ENCODE peak calls at places on chromosomes 13 and 19, in seven cellular contexts. U, W, F, H, A, L and K are unnamed samples.

GRCh38 chr13:80361883-80362327 is 21.0 kb upstream of the SPRY2 start:
- DNase-seq in L (no peak), H (no peak), A (no peak), F (no peak), U (no peak), W (no peak), K (no peak)

GRCh38 chr19:33125929-33126388 is 6.0 kb upstream of the WDR88 start:
- DNase-seq in U (peak; percentile 75), W (peak; percentile 55), L (peak; percentile 64), F (peak; percentile 67), H (peak; percentile 66), A (peak; percentile 42), K (no peak)

GRCh38 chr19:42528354-42529247 is at the start of gene CEACAM1:
- DNase-seq in H (peak; percentile 60), A (no peak), U (no peak), L (peak; percentile 79), F (peak; percentile 43), W (no peak), K (no peak)

GRCh38 chr13:98494769-98495168 is 82.1 kb downstream of the STK24 start:
- DNase-seq in W (no peak), A (no peak), U (no peak), L (no peak), H (no peak), F (no peak), K (no peak)

GRCh38 chr19:41995959-41996797 is 2.1 kb upstream of the ATP1A3 start:
- DNase-seq in F (no peak), A (no peak), L (no peak), H (no peak), W (no peak), U (no peak), K (no peak)

GRCh38 chr19:16136185-16137067 is 7.1 kb upstream of the HSH2D start:
- DNase-seq in L (no peak), U (no peak), A (no peak), H (no peak), W (peak; percentile 26), F (no peak), K (no peak)

GRCh38 chr19:6648141-6648715 is 21.7 kb downstream of the TNFSF14 start:
- DNase-seq in H (no peak), F (no peak), W (no peak), L (no peak), U (no peak), A (no peak), K (no peak)

GRCh38 chr13:75635101-75635620 is 969 bp upstream of the LMO7 start:
- DNase-seq in A (no peak), W (no peak), F (peak; percentile 32), U (no peak), L (no peak), H (no peak), K (no peak)

GRCh38 chr19:53991224-53992113 is at the start of gene CACNG6:
- DNase-seq in H (no peak), U (no peak), A (no peak), L (peak; percentile 94), F (no peak), W (no peak), K (no peak)

GRCh38 chr19:16899566-16900075 is 10.8 kb downstream of the F2RL3 start:
- DNase-seq in W (peak; percentile 26), H (no peak), U (peak; percentile 15), F (no peak), A (no peak), L (peak; percentile 44), K (no peak)

GRCh38 chr19:7982651-7983099 is 22.8 kb downstream of the ELAVL1 start:
- DNase-seq in H (no peak), A (no peak), F (peak; percentile 59), W (no peak), L (no peak), U (no peak), K (no peak)

GRCh38 chr13:101875717-101876393 is 423.4 kb downstream of the ITGBL1 start:
- DNase-seq in F (no peak), A (peak; percentile 0), U (peak; percentile 77), W (no peak), L (peak; percentile 53), H (no peak), K (no peak)

GRCh38 chr13:96958286-96958891 is 35.9 kb downstream of the OXGR1 start:
- DNase-seq in W (peak; percentile 28), F (peak; percentile 26), A (no peak), H (no peak), L (no peak), U (peak; percentile 40), K (no peak)

GRCh38 chr13:21812192-21812626 is 141.3 kb downstream of the FGF9 start:
- DNase-seq in L (no peak), F (no peak), U (no peak), A (no peak), H (no peak), W (peak; percentile 26), K (no peak)

GRCh38 chr13:109787135-109787954 is 962 bp upstream of the IRS2 start:
- DNase-seq in H (no peak), W (peak; percentile 47), U (no peak), L (no peak), A (no peak), F (peak; percentile 64), K (no peak)

GRCh38 chr13:91313103-91313502 is 34.4 kb upstream of the MIR17HG start:
- DNase-seq in L (no peak), W (no peak), U (peak; percentile 36), H (no peak), F (no peak), A (no peak), K (no peak)
- TF ChIP-seq CTCF in L (no peak), W (peak; percentile 52), U (peak; percentile 50), H (peak; percentile 32), F (peak; percentile 44), A (peak; percentile 64), K (peak; percentile 57)

GRCh38 chr19:46650445-46650844 is 10.5 kb downstream of the DACT3 start:
- DNase-seq in U (no peak), A (no peak), F (no peak), W (no peak), H (no peak), L (no peak), K (no peak)
- TF ChIP-seq CTCF in U (no peak), A (no peak), F (no peak), W (no peak), H (no peak), L (no peak), K (no peak)

DNA sequence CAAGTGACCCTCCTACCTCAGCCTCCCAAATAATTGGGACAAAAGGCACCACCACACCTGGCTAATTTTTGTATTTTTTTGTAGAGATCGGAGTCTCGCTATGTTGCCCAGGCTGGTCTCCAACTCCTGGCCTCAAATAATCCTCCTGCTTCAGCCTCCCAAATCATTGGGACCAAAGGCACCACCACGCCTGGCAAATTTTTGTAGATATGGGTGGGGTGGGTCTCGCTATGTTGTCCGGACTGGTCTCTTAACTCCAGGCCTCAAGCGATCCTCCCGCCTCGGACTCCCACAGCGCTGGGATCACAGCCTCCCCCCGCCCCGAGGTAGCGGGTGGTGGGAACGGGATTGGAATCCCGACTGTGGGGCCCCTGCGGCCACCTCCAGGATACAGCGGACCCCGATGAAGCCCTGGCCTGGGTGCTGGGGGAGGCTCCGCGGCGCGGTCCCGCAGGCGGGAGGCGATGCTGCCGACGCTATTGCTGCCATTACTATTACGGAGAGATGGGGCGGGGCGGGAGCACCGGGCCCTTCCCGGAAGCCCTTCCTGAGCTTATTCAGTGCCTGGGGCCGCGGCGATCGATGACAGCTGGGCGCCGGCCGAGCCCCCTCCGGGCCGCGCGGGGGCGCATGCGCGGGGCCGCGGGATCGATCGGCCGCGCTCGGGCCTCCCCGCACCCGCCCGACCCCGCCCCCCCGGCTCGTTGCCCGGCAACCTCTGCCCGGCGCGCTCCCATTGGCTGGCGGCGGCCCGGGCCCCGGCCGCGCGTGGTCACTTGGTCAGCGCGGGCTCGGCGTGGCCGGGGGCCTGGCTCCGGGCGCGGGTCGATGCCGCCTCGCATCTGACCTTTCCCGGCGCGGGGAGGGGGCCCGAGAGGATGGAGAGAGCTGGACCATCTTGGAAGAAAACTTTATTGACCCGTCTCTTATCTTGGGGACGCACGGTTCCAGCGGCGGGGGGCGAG is 27.9 kb upstream of the ONECUT3 start:
- DNase-seq in A (no peak), L (peak; percentile 75), U (peak; percentile 34), H (no peak), F (peak; percentile 51), W (peak; percentile 69), K (peak; percentile 90)
- TF ChIP-seq CTCF in A (no peak), L (no peak), U (no peak), H (no peak), F (no peak), W (no peak), K (no peak)

DNA sequence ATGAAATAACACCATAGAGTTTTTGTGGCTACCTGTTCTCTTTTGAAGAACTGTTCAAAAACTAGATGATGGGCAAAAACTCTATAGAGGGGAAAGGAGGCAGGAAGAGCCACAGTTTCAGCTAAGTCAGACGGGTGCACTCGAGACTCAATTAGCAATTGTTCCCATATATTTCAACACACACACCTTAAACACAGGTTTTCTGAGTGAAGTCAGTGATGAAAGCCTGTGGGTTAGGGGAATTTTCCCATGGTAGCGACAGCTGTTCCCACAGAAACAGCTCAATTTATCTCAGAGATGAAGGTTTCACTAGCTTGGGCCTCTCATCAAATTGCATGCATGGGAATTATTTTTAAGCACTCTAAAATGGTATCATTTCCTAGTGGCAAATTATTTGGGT is 143.5 kb downstream of the ZIC5 start:
- DNase-seq in W (no peak), U (no peak), L (no peak), F (no peak), H (no peak), A (no peak), K (no peak)
- TF ChIP-seq CTCF in W (no peak), U (no peak), L (no peak), F (no peak), H (no peak), A (no peak), K (no peak)

DNA sequence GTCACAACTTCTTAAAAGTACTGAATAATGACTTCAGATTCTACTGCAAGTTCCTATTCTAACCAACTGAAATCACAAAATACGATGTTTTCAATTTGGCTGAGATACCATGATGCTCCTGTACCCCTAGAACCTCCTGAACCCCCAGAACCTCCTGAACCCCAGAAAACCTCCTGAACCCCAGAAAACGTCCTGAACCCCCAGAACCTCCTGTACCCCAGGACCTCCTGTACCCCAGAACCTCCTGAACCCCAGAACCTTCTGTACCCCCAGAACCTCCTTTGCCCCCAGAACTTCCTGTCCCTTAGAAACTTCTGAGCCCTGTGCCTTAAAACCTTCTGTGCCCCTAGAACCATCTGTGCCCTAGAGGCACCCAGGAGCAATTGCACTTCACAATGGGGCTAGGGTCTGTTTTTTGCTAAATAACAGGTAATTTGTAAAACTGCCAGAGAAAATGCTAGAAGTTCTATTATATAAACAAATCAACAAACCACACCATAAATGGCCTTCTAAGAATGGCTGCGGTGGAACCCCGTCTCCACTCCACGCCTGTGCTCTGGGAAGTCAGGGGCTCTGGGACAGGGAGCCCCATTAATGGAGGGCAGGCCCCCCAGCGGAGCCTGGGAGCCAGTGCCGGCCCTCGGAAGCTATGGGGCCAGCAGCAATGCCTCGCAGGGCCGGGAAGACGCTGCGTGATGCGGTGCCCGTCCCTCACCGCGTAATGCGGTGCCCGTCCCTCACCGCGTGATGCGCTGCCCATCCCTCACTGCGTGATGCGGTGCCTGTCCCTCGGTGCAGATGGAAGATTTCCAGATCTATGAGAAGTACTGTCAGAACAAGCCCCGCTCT is 21.3 kb upstream of the F7 start:
- DNase-seq in W (no peak), A (no peak), H (no peak), U (no peak), F (no peak), L (no peak), K (no peak)
- TF ChIP-seq CTCF in W (no peak), A (peak; percentile 35), H (no peak), U (no peak), F (no peak), L (no peak), K (no peak)